ENCODE peak calls at places on chromosomes 5 and 9, in four cellular contexts. K is A549, A is K562, Q is HepG2. C is an unnamed sample.
A peak's percentile ranks its signal among the peaks of the same experiment; 100 is the strongest.

GRCh38 chr9:30048396-30048795 is 2336.0 kb upstream of the ACO1 start:
- DNase-seq in Q (no peak), A (no peak), K (no peak), C (no peak)

GRCh38 chr5:147403659-147404640 is 105.9 kb downstream of the DPYSL3 start:
- DNase-seq in A (no peak), Q (no peak), K (peak; percentile 63), C (no peak)

GRCh38 chr5:172873513-172873912 is 39.5 kb downstream of the ERGIC1 start:
- DNase-seq in A (no peak), Q (no peak), K (no peak), C (no peak)

GRCh38 chr9:93207326-93207814 is 23.4 kb downstream of the WNK2 start:
- DNase-seq in K (no peak), Q (no peak), A (no peak), C (no peak)

GRCh38 chr9:10268500-10269485 is 344.0 kb downstream of the PTPRD start:
- DNase-seq in A (no peak), K (peak; percentile 7), Q (peak; percentile 5), C (peak; percentile 64)

GRCh38 chr5:108898257-108898656 is 150.6 kb downstream of the FER start:
- DNase-seq in A (no peak), K (no peak), Q (no peak), C (no peak)

GRCh38 chr5:179862296-179862695 is 3.7 kb upstream of the MRNIP start:
- DNase-seq in K (no peak), Q (no peak), A (no peak), C (no peak)

GRCh38 chr5:148968311-148968710 is 94.6 kb downstream of the SH3TC2 start:
- DNase-seq in K (no peak), A (no peak), Q (no peak), C (no peak)

GRCh38 chr5:157827429-157827828 is 31.5 kb downstream of the CLINT1 start:
- DNase-seq in Q (no peak), A (no peak), K (no peak), C (no peak)

GRCh38 chr5:57441557-57441956 is 41.1 kb downstream of the ACTBL2 start:
- DNase-seq in Q (no peak), K (peak; percentile 28), A (peak; percentile 76), C (no peak)

GRCh38 chr5:144206136-144206535 is 35.5 kb downstream of the KCTD16 start:
- DNase-seq in K (no peak), Q (no peak), A (no peak), C (no peak)

GRCh38 chr9:20023237-20023928 is 234.5 kb upstream of the SLC24A2 start:
- DNase-seq in K (no peak), Q (no peak), A (no peak), C (no peak)

GRCh38 chr9:110142868-110143866 is 64.8 kb downstream of the C9orf152 start:
- DNase-seq in Q (no peak), K (peak; percentile 51), A (no peak), C (peak; percentile 21)

GRCh38 chr5:78537821-78538220 is 110.8 kb downstream of the LHFPL2 start:
- DNase-seq in Q (peak; percentile 22), K (peak; percentile 54), A (peak; percentile 31), C (peak; percentile 24)

GRCh38 chr9:123773783-123774182 is 156.1 kb downstream of the DENND1A start:
- DNase-seq in A (no peak), Q (no peak), K (no peak), C (no peak)

GRCh38 chr5:43386960-43387362 is 25.2 kb downstream of the CCL28 start:
- DNase-seq in Q (no peak), A (no peak), K (no peak), C (no peak)

GRCh38 chr5:65611524-65611923 is 12.6 kb downstream of the TRIM23 start:
- DNase-seq in K (peak; percentile 30), Q (peak; percentile 81), A (no peak), C (no peak)

GRCh38 chr5:122465086-122465485 is 153.0 kb downstream of the SNCAIP start:
- DNase-seq in A (no peak), Q (no peak), K (no peak), C (no peak)

GRCh38 chr5:158810615-158811014 is 289.1 kb downstream of the EBF1 start:
- DNase-seq in Q (no peak), K (no peak), A (no peak), C (no peak)

GRCh38 chr9:18404482-18405029 is 69.4 kb upstream of the ADAMTSL1 start:
- DNase-seq in A (no peak), Q (no peak), K (no peak), C (no peak)

GRCh38 chr5:173753307-173754168 is 134.6 kb upstream of the CPEB4 start:
- DNase-seq in K (no peak), Q (peak; percentile 82), A (peak; percentile 31), C (peak; percentile 73)

GRCh38 chr9:85067792-85068191 is 398.3 kb downstream of the NTRK2 start:
- DNase-seq in A (no peak), Q (no peak), K (no peak), C (no peak)

GRCh38 chr5:7745882-7746735 is 104.8 kb downstream of the CFAP90 start:
- DNase-seq in A (peak; percentile 63), Q (peak; percentile 41), K (peak; percentile 72), C (peak; percentile 88)

GRCh38 chr5:179192185-179192890 is 132.2 kb downstream of the ZNF354C start:
- DNase-seq in A (no peak), K (no peak), Q (no peak), C (peak; percentile 10)

GRCh38 chr9:117458066-117458465 is 43.2 kb upstream of the ASTN2 start:
- DNase-seq in K (no peak), Q (no peak), A (no peak), C (no peak)

GRCh38 chr5:74875994-74876791 is 10.0 kb upstream of the FAM169A start:
- DNase-seq in Q (peak; percentile 95), A (no peak), K (no peak), C (no peak)

DNA sequence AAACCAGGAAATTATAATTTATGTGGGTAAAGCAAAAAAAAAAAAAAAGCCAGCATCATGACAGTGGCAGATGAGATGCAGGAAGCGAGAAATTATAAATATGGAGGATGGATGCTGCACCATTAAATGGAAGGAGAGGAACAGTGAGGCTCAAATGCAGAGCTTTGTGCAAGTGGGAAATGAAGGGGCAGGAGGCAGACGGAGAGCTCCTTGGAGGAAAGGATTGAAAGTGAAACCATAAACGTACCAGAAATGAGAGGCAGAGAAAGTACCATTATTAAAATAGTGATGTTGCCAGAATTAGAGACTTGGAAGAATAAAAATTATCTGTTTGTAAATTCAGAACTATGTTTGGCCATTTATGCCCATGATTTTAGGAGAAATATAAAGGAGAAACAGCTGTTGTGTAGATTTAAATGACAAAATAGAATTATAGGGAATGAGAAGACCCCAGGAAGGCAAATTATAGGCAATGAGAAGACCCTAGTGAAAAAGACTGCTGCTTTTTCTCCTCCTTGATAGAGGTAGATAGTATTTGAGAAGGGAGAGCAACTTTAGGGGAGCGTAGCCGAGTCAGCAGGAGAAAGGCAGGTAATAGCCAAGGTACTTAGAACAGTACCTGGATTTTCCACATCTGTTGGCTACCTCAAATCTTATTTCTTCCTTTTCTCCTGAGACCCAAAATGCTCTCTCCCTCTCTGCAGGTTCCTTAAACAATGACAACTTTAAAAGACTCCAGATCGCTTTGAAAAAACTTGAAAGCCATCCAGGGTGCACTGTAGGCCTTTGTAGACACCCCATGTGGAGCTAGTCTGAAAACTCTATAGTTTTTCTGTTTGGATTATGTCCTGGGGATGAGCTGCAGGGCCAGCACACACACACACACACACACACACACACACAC is 341.1 kb upstream of the CD180 start:
- DNase-seq in Q (no peak), K (no peak), A (no peak), C (no peak)
- TF ChIP-seq HMGXB4 in Q (no peak), K (no peak), A (no peak), C (no peak)

DNA sequence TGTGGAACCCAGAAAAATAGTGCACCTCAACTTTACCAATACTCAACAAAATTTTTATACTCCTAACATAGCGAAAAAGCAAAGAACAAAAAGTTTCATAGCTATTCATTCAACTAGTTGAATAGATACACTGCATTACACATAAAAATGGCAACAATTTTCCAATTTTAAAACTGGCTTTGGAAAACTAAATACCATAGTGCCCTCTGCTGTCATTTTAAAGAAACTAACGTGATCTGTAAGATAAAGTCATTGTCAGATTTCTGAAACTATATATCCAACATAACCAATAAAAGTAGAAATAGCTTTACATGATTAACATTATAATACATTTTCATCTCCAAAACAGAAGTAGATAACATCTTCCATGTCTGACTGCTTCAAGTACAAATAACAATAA is 31.6 kb downstream of the DTWD2 start:
- DNase-seq in K (peak; percentile 21), Q (no peak), A (no peak), C (no peak)
- TF ChIP-seq HMGXB4 in K (no peak), Q (no peak), A (no peak), C (no peak)

DNA sequence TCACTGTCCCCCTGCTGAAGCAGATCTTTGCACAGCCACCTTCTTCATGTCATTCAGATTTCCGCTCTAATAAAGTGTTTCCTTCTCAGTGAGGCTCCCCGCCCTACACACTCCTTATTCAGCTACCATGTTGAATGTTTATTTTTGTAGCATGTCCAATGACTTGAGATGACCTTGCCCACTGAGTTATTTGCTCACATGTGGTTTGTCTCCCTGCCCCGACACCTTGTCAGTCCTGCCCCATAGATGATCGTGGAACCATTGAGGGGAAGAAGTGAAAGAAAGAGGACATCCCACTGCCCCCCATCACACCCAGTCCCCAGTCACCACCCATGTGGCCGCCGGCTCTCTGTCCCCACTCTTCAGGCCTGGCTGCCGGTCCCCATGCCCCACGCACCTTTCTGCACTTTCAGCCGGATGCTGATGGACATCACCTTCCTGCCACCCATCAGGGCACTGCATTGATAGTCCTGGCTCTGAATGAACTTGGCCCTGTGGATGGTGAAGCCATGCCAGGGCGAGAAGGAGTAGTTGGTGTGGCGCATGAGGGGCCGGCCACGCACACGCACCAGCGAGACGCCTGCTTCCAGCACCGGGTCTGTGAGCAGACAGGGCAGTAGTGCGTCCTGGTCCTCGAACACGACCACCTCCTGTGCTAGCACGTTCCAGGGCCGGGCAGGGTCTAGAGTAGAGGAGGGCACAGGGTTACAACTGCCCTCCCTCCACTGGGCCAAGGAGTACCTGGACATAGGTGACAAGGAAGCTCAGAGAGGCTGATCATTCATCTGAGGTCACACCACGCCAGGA is 6.5 kb downstream of the CSF1R start:
- DNase-seq in A (no peak), Q (no peak), K (no peak), C (no peak)
- TF ChIP-seq HMGXB4 in A (no peak), Q (no peak), K (no peak), C (no peak)

GRCh38 chr5:35863159-35863558 is 6.5 kb downstream of the IL7R start:
- DNase-seq in Q (no peak), A (no peak), K (no peak), C (no peak)

GRCh38 chr5:35862126-35862525 is 5.4 kb downstream of the IL7R start:
- DNase-seq in A (no peak), K (no peak), Q (no peak), C (no peak)

GRCh38 chr5:35860686-35861085 is 4.0 kb downstream of the IL7R start:
- DNase-seq in K (no peak), Q (no peak), A (no peak), C (no peak)

GRCh38 chr5:35859101-35859661 is 2.5 kb downstream of the IL7R start:
- DNase-seq in Q (no peak), A (no peak), K (no peak), C (no peak)

DNA sequence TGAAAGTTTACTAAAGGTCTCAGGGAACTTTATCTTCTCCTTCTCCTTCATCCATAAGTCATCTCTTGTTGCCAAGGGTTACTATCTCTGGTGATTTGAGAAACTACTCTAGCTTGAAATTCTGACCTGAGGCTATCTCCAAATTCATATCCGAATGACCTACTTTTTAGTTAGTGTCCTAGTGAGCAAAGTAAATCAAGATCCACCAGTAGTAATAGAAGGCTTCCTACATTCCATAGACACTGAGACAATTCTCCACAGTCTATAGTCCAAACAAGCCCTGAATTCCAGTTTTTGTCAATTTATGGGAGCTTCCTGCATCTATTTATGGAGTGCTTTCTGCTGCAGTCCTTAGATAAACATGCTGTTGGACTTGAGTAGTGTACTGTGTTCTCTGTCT is 5.0 kb downstream of the IL7R start:
- DNase-seq in Q (no peak), K (no peak), A (no peak), C (no peak)
- TF ChIP-seq HMGXB4 in Q (no peak), K (no peak), A (no peak), C (no peak)